ENCODE peak calls at places on chromosomes 4 and X, in five cellular contexts. One of them, this sample, is unnamed.

GRCh38 chrX:73561791-73562190 is 1.2 kb upstream of the CHIC1 start:
- DNase-seq in astrocyte of the spinal cord: peak
- DNase-seq in left lung: no peak
- DNase-seq in H9: no peak
- DNase-seq in CD8-positive, alpha-beta T cell: no peak
- DNase-seq in this sample: no peak

GRCh38 chr4:55635760-55636621 is at the start of gene NMU:
- DNase-seq in astrocyte of the spinal cord: peak
- DNase-seq in left lung: peak
- DNase-seq in H9: peak
- DNase-seq in CD8-positive, alpha-beta T cell: peak
- DNase-seq in this sample: peak

GRCh38 chr4:91426725-91427124 is 877.0 kb upstream of the GRID2 start:
- DNase-seq in left lung: no peak
- DNase-seq in astrocyte of the spinal cord: no peak
- DNase-seq in H9: no peak
- DNase-seq in CD8-positive, alpha-beta T cell: no peak
- DNase-seq in this sample: no peak

GRCh38 chr4:101039367-101039766 is 308.0 kb downstream of the PPP3CA start:
- DNase-seq in astrocyte of the spinal cord: no peak
- DNase-seq in CD8-positive, alpha-beta T cell: peak
- DNase-seq in left lung: no peak
- DNase-seq in H9: no peak
- DNase-seq in this sample: no peak

GRCh38 chrX:53294024-53294648 is 12.8 kb upstream of the IQSEC2 start:
- DNase-seq in CD8-positive, alpha-beta T cell: no peak
- DNase-seq in astrocyte of the spinal cord: no peak
- DNase-seq in left lung: no peak
- DNase-seq in H9: no peak
- DNase-seq in this sample: no peak

GRCh38 chr4:123555500-123556273 is 159.1 kb downstream of the SPRY1 start:
- DNase-seq in astrocyte of the spinal cord: peak
- DNase-seq in left lung: peak
- DNase-seq in H9: no peak
- DNase-seq in CD8-positive, alpha-beta T cell: no peak
- DNase-seq in this sample: no peak

GRCh38 chr4:84237008-84237407 is 262.1 kb downstream of the NKX6-1 start:
- DNase-seq in CD8-positive, alpha-beta T cell: no peak
- DNase-seq in H9: no peak
- DNase-seq in astrocyte of the spinal cord: no peak
- DNase-seq in left lung: no peak
- DNase-seq in this sample: no peak

GRCh38 chr4:68175562-68176155 is 46.0 kb upstream of the TMPRSS11F start:
- DNase-seq in CD8-positive, alpha-beta T cell: peak
- DNase-seq in H9: peak
- DNase-seq in left lung: no peak
- DNase-seq in astrocyte of the spinal cord: peak
- DNase-seq in this sample: no peak

DNA sequence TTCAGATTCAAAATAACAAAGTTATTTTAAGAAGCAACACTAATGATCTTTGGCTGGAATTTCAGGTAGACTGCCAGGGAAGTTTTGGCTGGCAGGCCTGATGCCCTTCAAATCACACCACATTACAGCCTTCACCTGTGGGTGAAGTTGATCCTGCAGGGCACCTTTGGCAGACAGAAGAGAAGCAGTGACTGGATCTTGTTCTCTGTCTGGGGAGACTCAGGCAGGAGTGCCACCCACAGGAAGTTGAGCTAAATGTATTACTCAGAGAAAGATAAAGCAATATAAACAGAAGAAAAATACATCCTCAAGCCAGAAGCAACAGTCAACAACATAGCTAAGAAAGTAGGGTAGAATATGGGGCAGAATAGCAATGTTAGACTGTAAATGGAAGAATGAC is 12.8 kb upstream of the CFAP299 start:
- DNase-seq in left lung: no peak
- DNase-seq in astrocyte of the spinal cord: peak
- DNase-seq in CD8-positive, alpha-beta T cell: no peak
- DNase-seq in H9: no peak
- DNase-seq in this sample: no peak
- TF ChIP-seq CTCF in left lung: no peak
- TF ChIP-seq CTCF in astrocyte of the spinal cord: peak
- TF ChIP-seq CTCF in CD8-positive, alpha-beta T cell: no peak
- TF ChIP-seq CTCF in H9: no peak
- TF ChIP-seq CTCF in this sample: no peak

GRCh38 chr4:28075557-28075956 is 1214.9 kb downstream of the STIM2 start:
- DNase-seq in left lung: no peak
- DNase-seq in CD8-positive, alpha-beta T cell: no peak
- DNase-seq in H9: no peak
- DNase-seq in astrocyte of the spinal cord: no peak
- DNase-seq in this sample: no peak

GRCh38 chr4:28073860-28074555 is 1213.4 kb downstream of the STIM2 start:
- DNase-seq in H9: peak
- DNase-seq in CD8-positive, alpha-beta T cell: no peak
- DNase-seq in left lung: no peak
- DNase-seq in astrocyte of the spinal cord: no peak
- DNase-seq in this sample: no peak
- TF ChIP-seq CTCF in H9: peak
- TF ChIP-seq CTCF in CD8-positive, alpha-beta T cell: no peak
- TF ChIP-seq CTCF in left lung: no peak
- TF ChIP-seq CTCF in astrocyte of the spinal cord: no peak
- TF ChIP-seq CTCF in this sample: no peak

GRCh38 chrX:71911023-71911730 is 532 bp downstream of the NHSL2 start:
- DNase-seq in left lung: no peak
- DNase-seq in astrocyte of the spinal cord: no peak
- DNase-seq in H9: peak
- DNase-seq in CD8-positive, alpha-beta T cell: peak
- DNase-seq in this sample: no peak
- TF ChIP-seq CTCF in left lung: no peak
- TF ChIP-seq CTCF in astrocyte of the spinal cord: peak
- TF ChIP-seq CTCF in H9: peak
- TF ChIP-seq CTCF in CD8-positive, alpha-beta T cell: no peak
- TF ChIP-seq CTCF in this sample: no peak

GRCh38 chr4:118879409-118879808 is 9.2 kb upstream of the SYNPO2 start:
- DNase-seq in H9: no peak
- DNase-seq in astrocyte of the spinal cord: no peak
- DNase-seq in CD8-positive, alpha-beta T cell: no peak
- DNase-seq in left lung: no peak
- DNase-seq in this sample: no peak

GRCh38 chr4:118884716-118885115 is 3.9 kb upstream of the SYNPO2 start:
- DNase-seq in H9: no peak
- DNase-seq in astrocyte of the spinal cord: no peak
- DNase-seq in left lung: no peak
- DNase-seq in CD8-positive, alpha-beta T cell: no peak
- DNase-seq in this sample: no peak

GRCh38 chr4:118881512-118882146 is 7.0 kb upstream of the SYNPO2 start:
- DNase-seq in CD8-positive, alpha-beta T cell: no peak
- DNase-seq in astrocyte of the spinal cord: no peak
- DNase-seq in H9: peak
- DNase-seq in left lung: no peak
- DNase-seq in this sample: no peak

GRCh38 chr4:118888666-118889312 is at the start of gene SYNPO2:
- DNase-seq in CD8-positive, alpha-beta T cell: peak
- DNase-seq in H9: peak
- DNase-seq in astrocyte of the spinal cord: peak
- DNase-seq in left lung: peak
- DNase-seq in this sample: peak

DNA sequence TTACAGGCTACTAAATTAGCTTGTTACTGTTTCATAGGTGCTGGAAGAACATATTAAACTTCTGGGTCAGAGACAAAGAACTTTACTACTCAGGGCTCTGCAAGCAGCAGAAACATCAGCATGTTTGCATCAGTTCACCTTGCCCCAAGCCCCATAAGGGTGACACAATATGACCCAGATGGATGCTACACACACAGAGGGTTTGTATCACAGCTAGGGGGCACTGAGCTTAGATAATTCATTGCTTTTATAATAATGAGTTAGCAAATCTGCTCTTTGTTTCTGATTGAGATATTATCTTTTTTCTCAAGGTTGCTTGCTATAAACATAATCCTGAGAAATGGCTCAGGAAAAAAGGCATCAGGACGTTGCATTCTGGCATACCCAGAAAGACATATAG is 4.8 kb upstream of the SYNPO2 start:
- DNase-seq in left lung: no peak
- DNase-seq in CD8-positive, alpha-beta T cell: no peak
- DNase-seq in astrocyte of the spinal cord: no peak
- DNase-seq in H9: no peak
- DNase-seq in this sample: no peak
- TF ChIP-seq CTCF in left lung: no peak
- TF ChIP-seq CTCF in CD8-positive, alpha-beta T cell: no peak
- TF ChIP-seq CTCF in astrocyte of the spinal cord: peak
- TF ChIP-seq CTCF in H9: peak
- TF ChIP-seq CTCF in this sample: no peak

GRCh38 chrX:38375888-38376287 is 23.5 kb downstream of the OTC start:
- DNase-seq in left lung: no peak
- DNase-seq in CD8-positive, alpha-beta T cell: no peak
- DNase-seq in H9: no peak
- DNase-seq in astrocyte of the spinal cord: peak
- DNase-seq in this sample: no peak
- TF ChIP-seq CTCF in left lung: peak
- TF ChIP-seq CTCF in CD8-positive, alpha-beta T cell: no peak
- TF ChIP-seq CTCF in H9: peak
- TF ChIP-seq CTCF in astrocyte of the spinal cord: peak
- TF ChIP-seq CTCF in this sample: no peak

DNA sequence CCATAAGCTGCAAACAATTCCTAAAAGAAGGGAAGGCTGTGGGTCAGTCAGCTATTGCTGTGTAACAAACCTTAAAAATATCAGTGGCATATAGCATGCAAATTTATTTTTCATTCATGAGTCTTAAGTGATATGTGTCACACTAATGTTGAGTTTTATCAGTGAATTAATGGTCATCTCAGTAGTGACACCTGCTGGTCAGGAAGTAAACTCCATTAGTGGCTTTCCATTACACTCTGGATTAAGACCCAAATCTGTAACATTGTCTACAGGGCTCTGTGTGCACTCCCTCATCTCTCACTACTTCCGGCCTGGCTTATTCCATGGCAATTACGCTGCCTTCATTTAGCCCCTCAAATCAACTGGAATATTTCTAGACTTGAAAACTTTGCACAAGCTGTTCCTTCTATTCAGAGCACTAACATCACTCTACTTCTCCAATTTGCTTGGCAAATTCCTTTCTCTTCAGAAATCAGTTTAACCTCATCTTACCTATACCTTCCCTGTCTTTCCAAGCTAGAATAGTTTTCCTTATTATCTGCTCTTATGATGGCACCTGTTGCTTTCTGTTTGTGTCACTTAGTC is 217.3 kb upstream of the TAPT1 start:
- DNase-seq in CD8-positive, alpha-beta T cell: no peak
- DNase-seq in left lung: no peak
- DNase-seq in H9: no peak
- DNase-seq in astrocyte of the spinal cord: peak
- DNase-seq in this sample: no peak
- TF ChIP-seq CTCF in CD8-positive, alpha-beta T cell: peak
- TF ChIP-seq CTCF in left lung: peak
- TF ChIP-seq CTCF in H9: peak
- TF ChIP-seq CTCF in astrocyte of the spinal cord: peak
- TF ChIP-seq CTCF in this sample: peak

This sample was measured in activated B cell treated with CpG ODN at 0.5 μM for 24 hours.